ENCODE peak calls at places on chromosomes 5 and 9, in four cellular contexts. M, R, E and S are unnamed samples.

GRCh38 chr5:179176571-179177230 is 116.5 kb downstream of the ZNF354C start:
- DNase-seq in M (no peak), R (no peak), E (no peak), S (no peak)

GRCh38 chr5:159874308-159874707 is 42.0 kb upstream of the ADRA1B start:
- DNase-seq in E (no peak), R (no peak), M (no peak), S (no peak)

GRCh38 chr5:136055612-136056302 is 27.0 kb downstream of the TGFBI start:
- DNase-seq in R (no peak), M (no peak), E (no peak), S (no peak)

GRCh38 chr5:136174021-136174659 is 18.8 kb downstream of the SMIM32 start:
- DNase-seq in R (peak; percentile 67), M (peak; percentile 12), E (peak; percentile 36), S (peak; percentile 67)

GRCh38 chr5:92634883-92635282 is 946.1 kb downstream of the NR2F1-AS1 start:
- DNase-seq in R (no peak), M (no peak), E (no peak), S (no peak)

GRCh38 chr5:135426102-135427082 is 20.8 kb downstream of the DCANP1 start:
- DNase-seq in R (peak; percentile 66), E (peak; percentile 59), M (peak; percentile 12), S (peak; percentile 82)

GRCh38 chr9:124017929-124018730 is 6.6 kb downstream of the LHX2 start:
- DNase-seq in R (no peak), E (no peak), M (no peak), S (peak; percentile 69)

GRCh38 chr9:112288029-112288428 is 45.4 kb downstream of the PTBP3 start:
- DNase-seq in E (no peak), R (peak; percentile 10), M (no peak), S (no peak)

GRCh38 chr9:93300175-93300572 is 116.2 kb downstream of the WNK2 start:
- DNase-seq in R (no peak), E (no peak), M (no peak), S (no peak)

GRCh38 chr5:3948838-3949237 is 353.2 kb downstream of the IRX1 start:
- DNase-seq in M (no peak), R (no peak), E (no peak), S (no peak)

GRCh38 chr5:168578006-168578405 is 1.2 kb downstream of the PANK3 start:
- DNase-seq in R (no peak), E (no peak), M (no peak), S (no peak)

GRCh38 chr9:120942186-120943001 is 15.8 kb upstream of the TRAF1 start:
- DNase-seq in E (no peak), R (no peak), M (no peak), S (peak; percentile 62)

GRCh38 chr9:76219555-76220151 is 174.6 kb downstream of the RFK start:
- DNase-seq in E (no peak), M (no peak), R (no peak), S (peak; percentile 34)

GRCh38 chr9:99411068-99411467 is 189.0 kb downstream of the SEC61B start:
- DNase-seq in M (no peak), R (no peak), E (no peak), S (no peak)

GRCh38 chr5:142600611-142601360 is 85.1 kb downstream of the FGF1 start:
- DNase-seq in R (peak; percentile 10), E (no peak), M (no peak), S (no peak)

GRCh38 chr5:11609570-11610322 is 294.5 kb downstream of the CTNND2 start:
- DNase-seq in M (no peak), E (no peak), R (no peak), S (no peak)

GRCh38 chr9:34546834-34547827 is 24.3 kb upstream of the ENHO start:
- DNase-seq in M (no peak), R (peak; percentile 58), E (peak; percentile 53), S (peak; percentile 91)

GRCh38 chr5:170861855-170862766 is at the start of gene RANBP17:
- DNase-seq in M (no peak), R (no peak), E (no peak), S (peak; percentile 93)

GRCh38 chr9:31776471-31776870 is 608.0 kb upstream of the ACO1 start:
- DNase-seq in M (no peak), R (no peak), E (no peak), S (no peak)

GRCh38 chr5:10572451-10572850 is 8.6 kb downstream of the ANKRD33B start:
- DNase-seq in E (no peak), M (no peak), R (no peak), S (no peak)

GRCh38 chr9:72576087-72576486 is 54.7 kb downstream of the TMC1 start:
- DNase-seq in E (no peak), R (no peak), M (no peak), S (no peak)

GRCh38 chr9:70117835-70118319 is 74.2 kb downstream of the MAMDC2 start:
- DNase-seq in E (no peak), M (no peak), R (peak; percentile 29), S (no peak)

GRCh38 chr5:851076-851475 is 290 bp upstream of the ZDHHC11 start:
- DNase-seq in E (no peak), R (no peak), M (no peak), S (no peak)
- TF ChIP-seq EZH2 in E (no peak), R (no peak), M (no peak), S (no peak)

DNA sequence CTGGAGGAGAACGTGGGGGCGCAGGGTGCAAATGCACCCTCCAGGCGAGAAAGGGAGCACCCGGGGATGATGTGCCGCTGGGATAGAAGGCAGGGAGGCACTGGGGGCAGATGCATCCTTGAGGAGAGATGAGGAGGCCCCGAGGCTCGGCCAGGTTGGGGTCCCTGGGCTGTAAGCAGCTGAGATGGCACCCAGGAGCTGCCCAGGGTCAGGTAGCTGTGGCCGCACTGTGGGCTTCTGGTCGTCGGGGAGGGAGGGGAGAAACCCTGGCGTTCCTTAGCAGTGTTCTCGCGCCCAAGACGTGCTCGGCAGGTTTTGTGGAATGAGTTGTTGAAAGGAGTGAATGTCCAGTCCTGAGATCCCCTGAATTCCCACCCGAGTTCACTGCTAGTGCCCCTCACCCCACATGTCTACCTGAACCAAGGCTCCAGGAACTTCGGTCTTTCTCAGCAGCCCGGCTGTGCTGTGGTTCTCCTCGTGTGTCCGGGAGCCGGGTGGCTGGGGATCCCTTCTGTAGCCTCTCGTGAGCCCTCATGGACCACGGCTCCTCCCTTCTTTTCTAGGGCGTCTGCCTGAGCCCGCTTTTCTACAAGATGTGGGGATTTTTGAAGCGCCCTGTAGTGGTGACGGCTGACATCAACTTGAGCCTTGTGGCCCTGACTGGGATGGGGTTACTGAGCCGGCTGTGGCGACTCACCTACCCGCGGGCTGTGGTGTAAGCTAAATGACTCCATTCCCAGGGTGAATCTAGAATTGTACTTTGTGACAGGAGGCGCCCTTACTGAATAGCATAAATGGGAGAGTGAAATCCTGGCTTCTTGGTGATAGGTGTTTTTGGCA is 1.1 kb downstream of the POMT1 start:
- DNase-seq in R (peak; percentile 32), E (peak; percentile 48), M (no peak), S (peak; percentile 65)
- TF ChIP-seq JUNB in R (no peak), E (no peak), M (no peak), S (no peak)

DNA sequence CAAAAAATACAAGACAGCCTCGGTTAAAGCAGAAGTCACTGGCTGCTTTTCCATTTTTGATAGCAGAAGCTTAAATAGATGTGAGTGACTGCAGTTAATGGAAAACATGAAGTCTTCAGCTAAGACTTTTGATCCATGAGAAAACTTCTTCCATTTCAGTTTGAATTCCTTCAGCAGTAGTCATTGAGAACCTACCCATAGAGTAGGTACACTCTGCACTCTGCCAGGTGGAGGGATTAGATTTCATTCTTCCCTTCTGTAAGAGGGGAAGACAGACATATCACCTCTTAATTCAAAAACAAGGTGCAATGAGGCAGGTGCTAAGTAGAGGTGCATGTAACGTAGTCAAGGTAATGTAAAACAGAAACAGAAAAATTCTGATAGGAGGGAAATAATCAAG is 26.7 kb upstream of the XPA start:
- DNase-seq in E (no peak), M (no peak), R (no peak), S (no peak)
- TF ChIP-seq EZH2 in E (no peak), M (no peak), R (no peak), S (no peak)

GRCh38 chr5:98935206-98935605 is 6.4 kb upstream of the CHD1 start:
- DNase-seq in E (no peak), R (no peak), M (no peak), S (no peak)

GRCh38 chr5:98941131-98941883 is 12.5 kb upstream of the CHD1 start:
- DNase-seq in M (no peak), E (no peak), R (no peak), S (no peak)

GRCh38 chr5:98940586-98940985 is 11.8 kb upstream of the CHD1 start:
- DNase-seq in R (no peak), M (no peak), E (no peak), S (peak; percentile 12)

GRCh38 chr5:98936948-98937715 is 8.3 kb upstream of the CHD1 start:
- DNase-seq in E (no peak), M (no peak), R (no peak), S (no peak)

GRCh38 chr5:98938459-98938858 is 9.7 kb upstream of the CHD1 start:
- DNase-seq in E (no peak), R (peak; percentile 67), M (no peak), S (peak; percentile 11)
- TF ChIP-seq JUNB in E (no peak), R (no peak), M (no peak), S (no peak)

GRCh38 chr9:136796238-136796774 is at the start of gene CCDC183:
- DNase-seq in E (no peak), M (no peak), R (no peak), S (no peak)

GRCh38 chr9:136799854-136800657 is 3.9 kb downstream of the CCDC183 start:
- DNase-seq in R (peak; percentile 85), E (peak; percentile 95), M (no peak), S (peak; percentile 94)

GRCh38 chr9:136802321-136802720 is 5.4 kb upstream of the RABL6 start:
- DNase-seq in M (no peak), R (no peak), E (no peak), S (no peak)

GRCh38 chr9:136798708-136799078 is 2.6 kb downstream of the CCDC183 start:
- DNase-seq in M (no peak), E (no peak), R (no peak), S (no peak)

DNA sequence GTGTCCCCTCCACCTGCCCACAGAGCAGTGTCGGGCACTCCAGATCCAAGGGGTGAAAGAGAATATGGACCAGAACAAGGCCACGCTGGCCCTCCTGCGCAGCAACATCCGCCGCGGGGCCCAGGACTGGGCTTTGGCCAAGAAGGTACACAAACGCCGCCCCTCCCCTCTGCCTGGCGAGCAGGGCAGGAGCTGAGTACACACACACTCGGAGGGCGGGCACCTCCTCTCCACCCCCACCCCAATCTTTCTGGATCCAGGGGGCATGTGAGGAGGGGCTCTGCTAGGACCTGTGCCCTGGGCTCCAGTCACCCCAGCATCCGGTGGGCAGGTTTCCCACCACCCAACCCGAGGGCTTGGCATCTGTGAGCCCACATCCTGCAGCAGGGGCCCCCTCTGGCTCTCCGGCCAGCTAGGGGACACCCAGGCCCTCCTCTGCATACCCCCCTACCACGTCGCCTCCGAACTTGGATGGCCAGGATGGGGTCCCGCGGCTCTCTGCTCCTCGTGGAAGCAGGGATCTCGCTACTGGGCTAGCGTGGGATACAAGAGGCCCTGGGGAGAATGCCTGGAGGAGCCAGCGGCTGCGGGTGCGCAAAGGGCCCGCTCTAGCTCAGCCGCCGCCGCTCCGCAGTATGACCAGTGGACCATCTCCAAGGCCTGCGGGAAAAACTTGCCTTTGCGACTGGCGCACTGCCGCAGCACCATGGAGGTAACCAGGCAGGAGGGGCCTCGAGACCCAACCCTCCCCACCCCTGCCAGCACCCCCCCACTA is 3.1 kb downstream of the CCDC183 start:
- DNase-seq in R (peak; percentile 80), M (no peak), E (no peak), S (peak; percentile 64)
- TF ChIP-seq EZH2 in R (no peak), M (no peak), E (no peak), S (no peak)